ENCODE peak calls at places on chromosomes 12 and 14, in ten cellular contexts. M is fibroblast of the conjunctiva; P is iris pigment epithelial cell; Z is HTR-8/SVneo; K is T-helper 17 cell; E is psoas muscle; R is AG04449; C is effector memory CD4-positive, alpha-beta T cell; L is brain microvascular endothelial cell; G is islet precursor cell. A is an unnamed sample.

GRCh38 chr12:19739195-19739776 is 300.0 kb downstream of the AEBP2 start:
- DNase-seq in M (peak), P (peak), Z (peak), K (no peak), E (no peak), R (no peak), C (no peak), L (peak), G (no peak), A (no peak)

GRCh38 chr12:45130881-45131281 is 80.0 kb upstream of the DBX2 start:
- DNase-seq in M (peak), P (peak), Z (peak), K (no peak), E (no peak), R (peak), C (no peak), L (peak), G (peak), A (no peak)

GRCh38 chr14:95549656-95550585 is 15.1 kb downstream of the GLRX5 start:
- DNase-seq in M (no peak), P (no peak), Z (no peak), K (no peak), E (no peak), R (no peak), C (no peak), L (no peak), G (peak), A (no peak)

GRCh38 chr14:104638927-104639450 is 34.4 kb upstream of the TMEM179 start:
- DNase-seq in M (no peak), P (no peak), Z (no peak), K (no peak), E (no peak), R (no peak), C (no peak), L (no peak), G (no peak), A (no peak)

GRCh38 chr14:72615511-72616121 is 278.3 kb downstream of the DPF3 start:
- DNase-seq in M (no peak), P (peak), Z (peak), K (no peak), E (no peak), R (no peak), C (no peak), L (no peak), G (peak), A (no peak)

GRCh38 chr12:93139028-93139665 is 210.1 kb upstream of the EEA1 start:
- DNase-seq in M (no peak), P (no peak), Z (no peak), K (no peak), E (no peak), R (no peak), C (no peak), L (no peak), G (no peak), A (no peak)

GRCh38 chr14:101480747-101481530 is 80.4 kb upstream of the DIO3 start:
- DNase-seq in M (no peak), P (peak), Z (peak), K (peak), E (no peak), R (no peak), C (no peak), L (no peak), G (peak), A (no peak)

GRCh38 chr12:114396153-114396868 is 9.6 kb downstream of the TBX5 start:
- DNase-seq in M (no peak), P (no peak), Z (no peak), K (no peak), E (no peak), R (no peak), C (no peak), L (no peak), G (peak), A (no peak)

GRCh38 chr12:114762490-114763110 is 78.6 kb upstream of the TBX3 start:
- DNase-seq in M (no peak), P (peak), Z (no peak), K (no peak), E (no peak), R (no peak), C (no peak), L (peak), G (no peak), A (peak)

GRCh38 chr14:95562892-95563685 is 28.2 kb downstream of the GLRX5 start:
- DNase-seq in M (no peak), P (peak), Z (no peak), K (no peak), E (no peak), R (no peak), C (no peak), L (peak), G (no peak), A (no peak)